ENCODE peak calls at places on chromosomes 4 and X, in ten cellular contexts. One of them, this sample, is unnamed.

GRCh38 chrX:34332336-34332735 is 200.2 kb upstream of the FAM47A start:
- DNase-seq in upper lobe of right lung: no peak
- DNase-seq in SK-N-SH: no peak
- DNase-seq in ascending aorta: no peak
- DNase-seq in OCI-LY7: no peak
- DNase-seq in neural progenitor cell: peak
- DNase-seq in upper lobe of left lung: no peak
- DNase-seq in choroid plexus epithelial cell: peak
- DNase-seq in CD4-positive, alpha-beta T cell: no peak
- DNase-seq in cardiac muscle cell: peak
- DNase-seq in this sample: no peak

GRCh38 chrX:53262918-53263394 is 18.4 kb downstream of the IQSEC2 start:
- DNase-seq in CD4-positive, alpha-beta T cell: no peak
- DNase-seq in choroid plexus epithelial cell: peak
- DNase-seq in cardiac muscle cell: no peak
- DNase-seq in neural progenitor cell: no peak
- DNase-seq in upper lobe of right lung: no peak
- DNase-seq in OCI-LY7: no peak
- DNase-seq in SK-N-SH: no peak
- DNase-seq in ascending aorta: no peak
- DNase-seq in upper lobe of left lung: no peak
- DNase-seq in this sample: peak

GRCh38 chr4:5971077-5971447 is 47.2 kb downstream of the C4orf50 start:
- DNase-seq in upper lobe of left lung: no peak
- DNase-seq in choroid plexus epithelial cell: no peak
- DNase-seq in CD4-positive, alpha-beta T cell: no peak
- DNase-seq in upper lobe of right lung: peak
- DNase-seq in OCI-LY7: no peak
- DNase-seq in SK-N-SH: peak
- DNase-seq in cardiac muscle cell: no peak
- DNase-seq in ascending aorta: no peak
- DNase-seq in neural progenitor cell: peak
- DNase-seq in this sample: no peak

GRCh38 chr4:38030023-38030422 is 69.8 kb downstream of the PTTG2 start:
- DNase-seq in neural progenitor cell: no peak
- DNase-seq in choroid plexus epithelial cell: no peak
- DNase-seq in cardiac muscle cell: no peak
- DNase-seq in SK-N-SH: no peak
- DNase-seq in OCI-LY7: no peak
- DNase-seq in upper lobe of left lung: no peak
- DNase-seq in ascending aorta: no peak
- DNase-seq in CD4-positive, alpha-beta T cell: no peak
- DNase-seq in upper lobe of right lung: no peak
- DNase-seq in this sample: no peak

GRCh38 chr4:89610236-89610635 is 226.7 kb downstream of the SNCA start:
- DNase-seq in CD4-positive, alpha-beta T cell: no peak
- DNase-seq in choroid plexus epithelial cell: no peak
- DNase-seq in SK-N-SH: no peak
- DNase-seq in upper lobe of left lung: no peak
- DNase-seq in ascending aorta: no peak
- DNase-seq in upper lobe of right lung: no peak
- DNase-seq in neural progenitor cell: no peak
- DNase-seq in OCI-LY7: no peak
- DNase-seq in cardiac muscle cell: no peak
- DNase-seq in this sample: no peak

GRCh38 chr4:139576219-139576618 is 20.2 kb upstream of the SETD7 start:
- DNase-seq in neural progenitor cell: no peak
- DNase-seq in ascending aorta: no peak
- DNase-seq in cardiac muscle cell: peak
- DNase-seq in choroid plexus epithelial cell: peak
- DNase-seq in CD4-positive, alpha-beta T cell: no peak
- DNase-seq in OCI-LY7: no peak
- DNase-seq in upper lobe of right lung: no peak
- DNase-seq in SK-N-SH: no peak
- DNase-seq in upper lobe of left lung: no peak
- DNase-seq in this sample: no peak

GRCh38 chr4:73714647-73715046 is 25.7 kb upstream of the CXCL8 start:
- DNase-seq in cardiac muscle cell: no peak
- DNase-seq in CD4-positive, alpha-beta T cell: no peak
- DNase-seq in upper lobe of right lung: no peak
- DNase-seq in SK-N-SH: no peak
- DNase-seq in OCI-LY7: no peak
- DNase-seq in choroid plexus epithelial cell: no peak
- DNase-seq in ascending aorta: no peak
- DNase-seq in neural progenitor cell: no peak
- DNase-seq in upper lobe of left lung: no peak
- DNase-seq in this sample: no peak

GRCh38 chr4:185587444-185588161 is 52.3 kb upstream of the PDLIM3 start:
- DNase-seq in upper lobe of left lung: peak
- DNase-seq in neural progenitor cell: peak
- DNase-seq in cardiac muscle cell: peak
- DNase-seq in ascending aorta: no peak
- DNase-seq in SK-N-SH: no peak
- DNase-seq in CD4-positive, alpha-beta T cell: peak
- DNase-seq in OCI-LY7: peak
- DNase-seq in choroid plexus epithelial cell: peak
- DNase-seq in upper lobe of right lung: no peak
- DNase-seq in this sample: no peak

GRCh38 chrX:150348365-150348764 is 14.8 kb upstream of the MAMLD1 start:
- DNase-seq in upper lobe of right lung: no peak
- DNase-seq in cardiac muscle cell: no peak
- DNase-seq in OCI-LY7: no peak
- DNase-seq in CD4-positive, alpha-beta T cell: no peak
- DNase-seq in neural progenitor cell: peak
- DNase-seq in choroid plexus epithelial cell: no peak
- DNase-seq in upper lobe of left lung: no peak
- DNase-seq in ascending aorta: no peak
- DNase-seq in SK-N-SH: no peak
- DNase-seq in this sample: no peak

GRCh38 chrX:149515954-149516602 is 11.0 kb upstream of the IDS start:
- DNase-seq in ascending aorta: no peak
- DNase-seq in CD4-positive, alpha-beta T cell: no peak
- DNase-seq in upper lobe of left lung: no peak
- DNase-seq in OCI-LY7: no peak
- DNase-seq in choroid plexus epithelial cell: no peak
- DNase-seq in SK-N-SH: no peak
- DNase-seq in cardiac muscle cell: no peak
- DNase-seq in upper lobe of right lung: no peak
- DNase-seq in neural progenitor cell: no peak
- DNase-seq in this sample: no peak

GRCh38 chr4:147727476-147728028 is 4.3 kb upstream of the ARHGAP10 start:
- DNase-seq in SK-N-SH: no peak
- DNase-seq in upper lobe of left lung: no peak
- DNase-seq in OCI-LY7: no peak
- DNase-seq in cardiac muscle cell: no peak
- DNase-seq in CD4-positive, alpha-beta T cell: no peak
- DNase-seq in choroid plexus epithelial cell: no peak
- DNase-seq in neural progenitor cell: no peak
- DNase-seq in ascending aorta: no peak
- DNase-seq in upper lobe of right lung: no peak
- DNase-seq in this sample: no peak

GRCh38 chr4:145485120-145485519 is 3.5 kb downstream of the SMAD1 start:
- DNase-seq in neural progenitor cell: no peak
- DNase-seq in CD4-positive, alpha-beta T cell: no peak
- DNase-seq in upper lobe of left lung: no peak
- DNase-seq in cardiac muscle cell: no peak
- DNase-seq in SK-N-SH: no peak
- DNase-seq in choroid plexus epithelial cell: no peak
- DNase-seq in ascending aorta: no peak
- DNase-seq in upper lobe of right lung: no peak
- DNase-seq in OCI-LY7: no peak
- DNase-seq in this sample: no peak

GRCh38 chr4:114398386-114398785 is 200.2 kb upstream of the UGT8 start:
- DNase-seq in neural progenitor cell: no peak
- DNase-seq in OCI-LY7: no peak
- DNase-seq in cardiac muscle cell: no peak
- DNase-seq in choroid plexus epithelial cell: no peak
- DNase-seq in ascending aorta: no peak
- DNase-seq in upper lobe of right lung: no peak
- DNase-seq in CD4-positive, alpha-beta T cell: no peak
- DNase-seq in SK-N-SH: no peak
- DNase-seq in upper lobe of left lung: no peak
- DNase-seq in this sample: no peak

GRCh38 chr4:157713342-157713741 is 459.5 kb downstream of the GASK1B start:
- DNase-seq in upper lobe of left lung: no peak
- DNase-seq in SK-N-SH: peak
- DNase-seq in cardiac muscle cell: no peak
- DNase-seq in CD4-positive, alpha-beta T cell: no peak
- DNase-seq in OCI-LY7: no peak
- DNase-seq in upper lobe of right lung: no peak
- DNase-seq in neural progenitor cell: no peak
- DNase-seq in choroid plexus epithelial cell: no peak
- DNase-seq in ascending aorta: no peak
- DNase-seq in this sample: no peak
- TF ChIP-seq CTCF in upper lobe of left lung: no peak
- TF ChIP-seq CTCF in SK-N-SH: no peak
- TF ChIP-seq CTCF in cardiac muscle cell: no peak
- TF ChIP-seq CTCF in CD4-positive, alpha-beta T cell: no peak
- TF ChIP-seq CTCF in OCI-LY7: no peak
- TF ChIP-seq CTCF in upper lobe of right lung: no peak
- TF ChIP-seq CTCF in neural progenitor cell: no peak
- TF ChIP-seq CTCF in choroid plexus epithelial cell: no peak
- TF ChIP-seq CTCF in ascending aorta: no peak
- TF ChIP-seq CTCF in this sample: no peak

GRCh38 chr4:7876096-7876993 is 63.3 kb downstream of the AFAP1 start:
- DNase-seq in choroid plexus epithelial cell: peak
- DNase-seq in cardiac muscle cell: peak
- DNase-seq in upper lobe of right lung: no peak
- DNase-seq in CD4-positive, alpha-beta T cell: no peak
- DNase-seq in neural progenitor cell: peak
- DNase-seq in upper lobe of left lung: no peak
- DNase-seq in SK-N-SH: peak
- DNase-seq in OCI-LY7: no peak
- DNase-seq in ascending aorta: peak
- DNase-seq in this sample: no peak
- TF ChIP-seq CTCF in choroid plexus epithelial cell: peak
- TF ChIP-seq CTCF in cardiac muscle cell: peak
- TF ChIP-seq CTCF in upper lobe of right lung: peak
- TF ChIP-seq CTCF in CD4-positive, alpha-beta T cell: peak
- TF ChIP-seq CTCF in neural progenitor cell: peak
- TF ChIP-seq CTCF in upper lobe of left lung: no peak
- TF ChIP-seq CTCF in SK-N-SH: peak
- TF ChIP-seq CTCF in OCI-LY7: peak
- TF ChIP-seq CTCF in ascending aorta: no peak
- TF ChIP-seq CTCF in this sample: no peak

GRCh38 chr4:172826346-172826745 is 342.3 kb upstream of the GALNT7 start:
- DNase-seq in ascending aorta: no peak
- DNase-seq in CD4-positive, alpha-beta T cell: no peak
- DNase-seq in neural progenitor cell: peak
- DNase-seq in cardiac muscle cell: no peak
- DNase-seq in upper lobe of left lung: no peak
- DNase-seq in OCI-LY7: no peak
- DNase-seq in upper lobe of right lung: no peak
- DNase-seq in choroid plexus epithelial cell: no peak
- DNase-seq in SK-N-SH: no peak
- DNase-seq in this sample: no peak

GRCh38 chr4:172826866-172827265 is 341.7 kb upstream of the GALNT7 start:
- DNase-seq in SK-N-SH: no peak
- DNase-seq in ascending aorta: no peak
- DNase-seq in neural progenitor cell: no peak
- DNase-seq in cardiac muscle cell: no peak
- DNase-seq in choroid plexus epithelial cell: peak
- DNase-seq in CD4-positive, alpha-beta T cell: no peak
- DNase-seq in OCI-LY7: no peak
- DNase-seq in upper lobe of left lung: no peak
- DNase-seq in upper lobe of right lung: no peak
- DNase-seq in this sample: no peak

DNA sequence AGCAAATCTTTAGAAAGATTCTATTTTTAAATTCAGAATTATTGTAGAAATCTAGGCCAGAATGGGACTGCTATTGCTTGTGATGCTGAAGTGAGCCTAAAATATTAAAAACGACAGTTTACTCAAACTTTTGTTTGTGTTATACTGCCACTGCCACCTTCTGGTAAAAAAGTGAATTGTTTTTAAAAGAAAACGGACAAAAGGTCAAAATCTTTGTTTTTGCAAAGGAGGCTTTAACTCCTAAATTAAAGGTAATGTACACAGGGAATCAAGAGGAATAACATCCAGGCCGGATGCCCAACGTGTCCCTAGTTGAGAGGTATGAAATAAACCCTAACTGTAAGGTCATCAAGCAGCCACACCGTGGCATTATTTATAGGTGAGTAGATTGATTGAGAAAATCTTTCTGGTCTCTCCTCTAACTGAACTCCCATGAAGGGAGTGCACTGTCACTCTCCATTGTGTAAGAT is 338.3 kb upstream of the GALNT7 start:
- DNase-seq in cardiac muscle cell: peak
- DNase-seq in CD4-positive, alpha-beta T cell: no peak
- DNase-seq in upper lobe of left lung: no peak
- DNase-seq in choroid plexus epithelial cell: peak
- DNase-seq in upper lobe of right lung: no peak
- DNase-seq in neural progenitor cell: peak
- DNase-seq in OCI-LY7: peak
- DNase-seq in ascending aorta: no peak
- DNase-seq in SK-N-SH: peak
- DNase-seq in this sample: no peak
- TF ChIP-seq CTCF in cardiac muscle cell: no peak
- TF ChIP-seq CTCF in CD4-positive, alpha-beta T cell: peak
- TF ChIP-seq CTCF in upper lobe of left lung: no peak
- TF ChIP-seq CTCF in choroid plexus epithelial cell: peak
- TF ChIP-seq CTCF in upper lobe of right lung: peak
- TF ChIP-seq CTCF in neural progenitor cell: peak
- TF ChIP-seq CTCF in OCI-LY7: peak
- TF ChIP-seq CTCF in ascending aorta: peak
- TF ChIP-seq CTCF in SK-N-SH: peak
- TF ChIP-seq CTCF in this sample: peak

GRCh38 chr4:24816797-24817196 is 21.4 kb downstream of the SOD3 start:
- DNase-seq in OCI-LY7: no peak
- DNase-seq in upper lobe of left lung: no peak
- DNase-seq in CD4-positive, alpha-beta T cell: no peak
- DNase-seq in ascending aorta: no peak
- DNase-seq in upper lobe of right lung: no peak
- DNase-seq in SK-N-SH: no peak
- DNase-seq in cardiac muscle cell: no peak
- DNase-seq in choroid plexus epithelial cell: no peak
- DNase-seq in neural progenitor cell: peak
- DNase-seq in this sample: no peak

GRCh38 chr4:24808955-24809354 is 13.6 kb downstream of the SOD3 start:
- DNase-seq in upper lobe of left lung: no peak
- DNase-seq in ascending aorta: no peak
- DNase-seq in SK-N-SH: no peak
- DNase-seq in neural progenitor cell: no peak
- DNase-seq in choroid plexus epithelial cell: no peak
- DNase-seq in OCI-LY7: no peak
- DNase-seq in CD4-positive, alpha-beta T cell: no peak
- DNase-seq in upper lobe of right lung: no peak
- DNase-seq in cardiac muscle cell: no peak
- DNase-seq in this sample: peak

GRCh38 chr4:24809376-24809775 is 14.0 kb downstream of the SOD3 start:
- DNase-seq in ascending aorta: no peak
- DNase-seq in cardiac muscle cell: peak
- DNase-seq in SK-N-SH: no peak
- DNase-seq in neural progenitor cell: peak
- DNase-seq in upper lobe of left lung: no peak
- DNase-seq in CD4-positive, alpha-beta T cell: no peak
- DNase-seq in upper lobe of right lung: no peak
- DNase-seq in OCI-LY7: no peak
- DNase-seq in choroid plexus epithelial cell: peak
- DNase-seq in this sample: peak

GRCh38 chr4:24810016-24810415 is 14.6 kb downstream of the SOD3 start:
- DNase-seq in cardiac muscle cell: no peak
- DNase-seq in neural progenitor cell: no peak
- DNase-seq in upper lobe of left lung: no peak
- DNase-seq in OCI-LY7: no peak
- DNase-seq in SK-N-SH: no peak
- DNase-seq in CD4-positive, alpha-beta T cell: no peak
- DNase-seq in choroid plexus epithelial cell: peak
- DNase-seq in upper lobe of right lung: no peak
- DNase-seq in ascending aorta: no peak
- DNase-seq in this sample: peak

GRCh38 chr4:24813732-24814131 is 18.4 kb downstream of the SOD3 start:
- DNase-seq in upper lobe of left lung: no peak
- DNase-seq in cardiac muscle cell: no peak
- DNase-seq in choroid plexus epithelial cell: no peak
- DNase-seq in neural progenitor cell: no peak
- DNase-seq in SK-N-SH: no peak
- DNase-seq in OCI-LY7: no peak
- DNase-seq in upper lobe of right lung: no peak
- DNase-seq in ascending aorta: no peak
- DNase-seq in CD4-positive, alpha-beta T cell: no peak
- DNase-seq in this sample: no peak
- TF ChIP-seq CTCF in upper lobe of left lung: no peak
- TF ChIP-seq CTCF in cardiac muscle cell: no peak
- TF ChIP-seq CTCF in choroid plexus epithelial cell: no peak
- TF ChIP-seq CTCF in neural progenitor cell: no peak
- TF ChIP-seq CTCF in SK-N-SH: no peak
- TF ChIP-seq CTCF in OCI-LY7: no peak
- TF ChIP-seq CTCF in upper lobe of right lung: no peak
- TF ChIP-seq CTCF in ascending aorta: no peak
- TF ChIP-seq CTCF in CD4-positive, alpha-beta T cell: no peak
- TF ChIP-seq CTCF in this sample: no peak